ENCODE peak calls at places on chromosomes 6 and 20, in five cellular contexts. C, I, T, D and B are unnamed samples.

GRCh38 chr6:107819217-107819616 is 4.9 kb downstream of the SCML4 start:
- DNase-seq in I (peak), D (no peak), C (no peak), T (no peak), B (no peak)

GRCh38 chr6:131051316-131051715 is 11.7 kb downstream of the EPB41L2 start:
- DNase-seq in T (no peak), C (no peak), I (no peak), D (no peak), B (no peak)

GRCh38 chr6:7909323-7910276 is 988 bp downstream of the TXNDC5 start:
- DNase-seq in T (no peak), I (peak), C (peak), D (peak), B (peak)

GRCh38 chr6:131116755-131117360 is 18.4 kb upstream of the AKAP7 start:
- DNase-seq in I (no peak), T (no peak), C (no peak), D (no peak), B (no peak)

GRCh38 chr20:38635721-38636285 is 34.2 kb downstream of the ARHGAP40 start:
- DNase-seq in I (no peak), T (no peak), C (no peak), D (no peak), B (no peak)

GRCh38 chr6:109449789-109450673 is 5.5 kb downstream of the MICAL1 start:
- DNase-seq in I (peak), D (no peak), T (no peak), C (no peak), B (peak)

GRCh38 chr6:16704706-16705402 is 56.4 kb downstream of the ATXN1 start:
- DNase-seq in I (peak), C (no peak), D (no peak), T (no peak), B (peak)

GRCh38 chr20:1467355-1468116 is 887 bp upstream of the NSFL1C start:
- DNase-seq in D (peak), I (peak), C (no peak), T (peak), B (no peak)

GRCh38 chr6:108621117-108621516 is 60.4 kb downstream of the FOXO3 start:
- DNase-seq in T (no peak), C (no peak), I (no peak), D (peak), B (no peak)

GRCh38 chr6:149855040-149855654 is 9.0 kb downstream of the LRP11 start:
- DNase-seq in T (no peak), C (no peak), I (no peak), D (no peak), B (no peak)

GRCh38 chr6:158358450-158359077 is 46.3 kb downstream of the TULP4 start:
- DNase-seq in I (no peak), T (no peak), D (no peak), C (no peak), B (no peak)

GRCh38 chr6:111938710-111939109 is 65.5 kb upstream of the FYN start:
- DNase-seq in C (no peak), D (no peak), T (no peak), I (no peak), B (no peak)

GRCh38 chr6:53066059-53066406 is 829 bp downstream of the FBXO9 start:
- DNase-seq in C (peak), D (peak), I (peak), T (no peak), B (peak)

GRCh38 chr20:44969320-44969879 is 3.1 kb downstream of the STK4 start:
- DNase-seq in C (no peak), D (no peak), I (no peak), T (no peak), B (no peak)

GRCh38 chr6:84739866-84740208 is 24.6 kb downstream of the TBX18 start:
- DNase-seq in D (no peak), C (no peak), I (no peak), T (no peak), B (no peak)

GRCh38 chr6:156379946-156380707 is 397.1 kb upstream of the ARID1B start:
- DNase-seq in C (no peak), D (no peak), T (no peak), I (no peak), B (no peak)

GRCh38 chr20:43473058-43473704 is 15.5 kb downstream of the SRSF6 start:
- DNase-seq in D (no peak), C (no peak), T (no peak), I (no peak), B (no peak)

GRCh38 chr6:119511024-119511423 is 161.5 kb upstream of the MAN1A1 start:
- DNase-seq in D (no peak), C (no peak), T (no peak), I (no peak), B (no peak)

GRCh38 chr6:90226257-90226656 is 70.4 kb downstream of the BACH2 start:
- DNase-seq in T (no peak), I (no peak), D (no peak), C (no peak), B (no peak)

GRCh38 chr6:19311786-19312185 is 525.4 kb upstream of the ID4 start:
- DNase-seq in T (no peak), I (no peak), C (no peak), D (no peak), B (no peak)

GRCh38 chr20:62832951-62833391 is 16.1 kb downstream of the COL9A3 start:
- DNase-seq in D (peak), T (no peak), C (no peak), I (no peak), B (no peak)

GRCh38 chr6:72622094-72622540 is 253 bp downstream of the KCNQ5 start:
- DNase-seq in T (no peak), D (peak), C (peak), I (peak), B (peak)

GRCh38 chr6:107308676-107309075 is 150.7 kb downstream of the PDSS2 start:
- DNase-seq in I (no peak), T (no peak), D (no peak), C (no peak), B (no peak)

GRCh38 chr20:62501801-62502495 is 26.2 kb upstream of the GATA5 start:
- DNase-seq in T (no peak), D (no peak), C (no peak), I (peak), B (peak)

GRCh38 chr20:11585752-11586352 is 331.8 kb upstream of the BTBD3 start:
- DNase-seq in D (no peak), I (no peak), T (peak), C (no peak), B (no peak)

GRCh38 chr20:63087236-63087871 is 80.6 kb upstream of the BHLHE23 start:
- DNase-seq in D (peak), I (peak), C (peak), T (no peak), B (no peak)

GRCh38 chr6:85672623-85673022 is 29.9 kb upstream of the SYNCRIP start:
- DNase-seq in D (no peak), T (no peak), I (no peak), C (no peak), B (no peak)

GRCh38 chr6:139846538-139847321 is 472.3 kb upstream of the CITED2 start:
- DNase-seq in T (no peak), D (peak), C (peak), I (no peak), B (no peak)

GRCh38 chr20:44180814-44181213 is 6.2 kb downstream of the JPH2 start:
- DNase-seq in I (no peak), C (peak), D (peak), T (no peak), B (no peak)

GRCh38 chr6:25122001-25122400 is 157.2 kb upstream of the CARMIL1 start:
- DNase-seq in I (no peak), D (peak), C (no peak), T (no peak), B (no peak)

GRCh38 chr20:19416627-19417026 is 204.2 kb downstream of the SLC24A3 start:
- DNase-seq in I (no peak), D (no peak), T (no peak), C (no peak), B (no peak)

GRCh38 chr6:36963451-36964290 is 9.1 kb downstream of the PI16 start:
- DNase-seq in T (no peak), I (no peak), D (peak), C (no peak), B (no peak)

GRCh38 chr6:31898200-31899011 is 908 bp upstream of the EHMT2 start:
- DNase-seq in T (peak), I (peak), D (no peak), C (peak), B (no peak)

GRCh38 chr6:31485063-31485462 is 12.9 kb upstream of the MICB start:
- DNase-seq in C (no peak), T (no peak), I (no peak), D (no peak), B (no peak)